ENCODE peak calls at places on chromosome 18, in nine cellular contexts. One of them, this sample, is unnamed.

GRCh38 chr18:24126155-24126947 is 12.5 kb upstream of the CABYR start:
- DNase-seq in stimulated activated CD8-positive, alpha-beta memory T cell treated with anti-CD3 and anti-CD28 coated beads, Interleukin-15, amount 100 ng/mL, for 24 hours: no peak
- DNase-seq in uterus: no peak
- DNase-seq in head of caudate nucleus: no peak
- DNase-seq in stimulated activated CD4-positive, alpha-beta T cell treated with anti-CD3 and anti-CD28 coated beads, TNF-alpha, amount 100 ng/mL, for 48 hours: no peak
- DNase-seq in cardiac septum: no peak
- DNase-seq in skeletal muscle cell: no peak
- DNase-seq in cerebellar cortex: no peak
- DNase-seq in SW480: no peak
- DNase-seq in this sample: no peak

GRCh38 chr18:5294113-5294617 is 1.4 kb downstream of the ZBTB14 start:
- DNase-seq in stimulated activated CD8-positive, alpha-beta memory T cell treated with anti-CD3 and anti-CD28 coated beads, Interleukin-15, amount 100 ng/mL, for 24 hours: peak; percentile 29
- DNase-seq in uterus: peak; percentile 52
- DNase-seq in head of caudate nucleus: no peak
- DNase-seq in stimulated activated CD4-positive, alpha-beta T cell treated with anti-CD3 and anti-CD28 coated beads, TNF-alpha, amount 100 ng/mL, for 48 hours: peak; percentile 29
- DNase-seq in cardiac septum: peak; percentile 77
- DNase-seq in skeletal muscle cell: no peak
- DNase-seq in cerebellar cortex: peak; percentile 56
- DNase-seq in SW480: peak; percentile 27
- DNase-seq in this sample: no peak

GRCh38 chr18:10661333-10661732 is 135.5 kb downstream of the NAPG start:
- DNase-seq in stimulated activated CD8-positive, alpha-beta memory T cell treated with anti-CD3 and anti-CD28 coated beads, Interleukin-15, amount 100 ng/mL, for 24 hours: no peak
- DNase-seq in uterus: no peak
- DNase-seq in head of caudate nucleus: no peak
- DNase-seq in stimulated activated CD4-positive, alpha-beta T cell treated with anti-CD3 and anti-CD28 coated beads, TNF-alpha, amount 100 ng/mL, for 48 hours: no peak
- DNase-seq in cardiac septum: no peak
- DNase-seq in skeletal muscle cell: peak; percentile 43
- DNase-seq in cerebellar cortex: no peak
- DNase-seq in SW480: peak; percentile 9
- DNase-seq in this sample: no peak

GRCh38 chr18:79371536-79372210 is 24.1 kb upstream of the NFATC1 start:
- DNase-seq in stimulated activated CD8-positive, alpha-beta memory T cell treated with anti-CD3 and anti-CD28 coated beads, Interleukin-15, amount 100 ng/mL, for 24 hours: no peak
- DNase-seq in uterus: no peak
- DNase-seq in head of caudate nucleus: no peak
- DNase-seq in stimulated activated CD4-positive, alpha-beta T cell treated with anti-CD3 and anti-CD28 coated beads, TNF-alpha, amount 100 ng/mL, for 48 hours: no peak
- DNase-seq in cardiac septum: peak; percentile 71
- DNase-seq in skeletal muscle cell: no peak
- DNase-seq in cerebellar cortex: no peak
- DNase-seq in SW480: no peak
- DNase-seq in this sample: no peak

GRCh38 chr18:64219511-64219910 is 70.6 kb upstream of the LINC00305 start:
- DNase-seq in stimulated activated CD8-positive, alpha-beta memory T cell treated with anti-CD3 and anti-CD28 coated beads, Interleukin-15, amount 100 ng/mL, for 24 hours: no peak
- DNase-seq in uterus: no peak
- DNase-seq in head of caudate nucleus: no peak
- DNase-seq in stimulated activated CD4-positive, alpha-beta T cell treated with anti-CD3 and anti-CD28 coated beads, TNF-alpha, amount 100 ng/mL, for 48 hours: no peak
- DNase-seq in cardiac septum: no peak
- DNase-seq in skeletal muscle cell: no peak
- DNase-seq in cerebellar cortex: no peak
- DNase-seq in SW480: no peak
- DNase-seq in this sample: no peak

GRCh38 chr18:362914-363295 is 95.1 kb upstream of the THOC1 start:
- DNase-seq in stimulated activated CD8-positive, alpha-beta memory T cell treated with anti-CD3 and anti-CD28 coated beads, Interleukin-15, amount 100 ng/mL, for 24 hours: no peak
- DNase-seq in uterus: no peak
- DNase-seq in head of caudate nucleus: no peak
- DNase-seq in stimulated activated CD4-positive, alpha-beta T cell treated with anti-CD3 and anti-CD28 coated beads, TNF-alpha, amount 100 ng/mL, for 48 hours: no peak
- DNase-seq in cardiac septum: no peak
- DNase-seq in skeletal muscle cell: peak; percentile 10
- DNase-seq in cerebellar cortex: no peak
- DNase-seq in SW480: no peak
- DNase-seq in this sample: no peak

GRCh38 chr18:67599277-67599676 is 82.8 kb upstream of the DSEL start:
- DNase-seq in stimulated activated CD8-positive, alpha-beta memory T cell treated with anti-CD3 and anti-CD28 coated beads, Interleukin-15, amount 100 ng/mL, for 24 hours: no peak
- DNase-seq in uterus: no peak
- DNase-seq in head of caudate nucleus: peak; percentile 46
- DNase-seq in stimulated activated CD4-positive, alpha-beta T cell treated with anti-CD3 and anti-CD28 coated beads, TNF-alpha, amount 100 ng/mL, for 48 hours: no peak
- DNase-seq in cardiac septum: no peak
- DNase-seq in skeletal muscle cell: peak; percentile 28
- DNase-seq in cerebellar cortex: no peak
- DNase-seq in SW480: no peak
- DNase-seq in this sample: no peak

GRCh38 chr18:49838381-49838780 is 25.0 kb upstream of the ACAA2 start:
- DNase-seq in stimulated activated CD8-positive, alpha-beta memory T cell treated with anti-CD3 and anti-CD28 coated beads, Interleukin-15, amount 100 ng/mL, for 24 hours: no peak
- DNase-seq in uterus: no peak
- DNase-seq in head of caudate nucleus: no peak
- DNase-seq in stimulated activated CD4-positive, alpha-beta T cell treated with anti-CD3 and anti-CD28 coated beads, TNF-alpha, amount 100 ng/mL, for 48 hours: no peak
- DNase-seq in cardiac septum: no peak
- DNase-seq in skeletal muscle cell: no peak
- DNase-seq in cerebellar cortex: no peak
- DNase-seq in SW480: no peak
- DNase-seq in this sample: no peak

GRCh38 chr18:48475635-48476549 is 62.9 kb upstream of the CTIF start:
- DNase-seq in stimulated activated CD8-positive, alpha-beta memory T cell treated with anti-CD3 and anti-CD28 coated beads, Interleukin-15, amount 100 ng/mL, for 24 hours: no peak
- DNase-seq in uterus: peak; percentile 44
- DNase-seq in head of caudate nucleus: peak; percentile 71
- DNase-seq in stimulated activated CD4-positive, alpha-beta T cell treated with anti-CD3 and anti-CD28 coated beads, TNF-alpha, amount 100 ng/mL, for 48 hours: no peak
- DNase-seq in cardiac septum: no peak
- DNase-seq in skeletal muscle cell: peak; percentile 40
- DNase-seq in cerebellar cortex: peak; percentile 87
- DNase-seq in SW480: peak; percentile 61
- DNase-seq in this sample: no peak

GRCh38 chr18:8889479-8889878 is 184.1 kb downstream of the MTCL1 start:
- DNase-seq in stimulated activated CD8-positive, alpha-beta memory T cell treated with anti-CD3 and anti-CD28 coated beads, Interleukin-15, amount 100 ng/mL, for 24 hours: no peak
- DNase-seq in uterus: no peak
- DNase-seq in head of caudate nucleus: no peak
- DNase-seq in stimulated activated CD4-positive, alpha-beta T cell treated with anti-CD3 and anti-CD28 coated beads, TNF-alpha, amount 100 ng/mL, for 48 hours: no peak
- DNase-seq in cardiac septum: no peak
- DNase-seq in skeletal muscle cell: no peak
- DNase-seq in cerebellar cortex: no peak
- DNase-seq in SW480: no peak
- DNase-seq in this sample: no peak

GRCh38 chr18:30583768-30584167 is 458.8 kb downstream of the DSC3 start:
- DNase-seq in stimulated activated CD8-positive, alpha-beta memory T cell treated with anti-CD3 and anti-CD28 coated beads, Interleukin-15, amount 100 ng/mL, for 24 hours: no peak
- DNase-seq in uterus: no peak
- DNase-seq in head of caudate nucleus: no peak
- DNase-seq in stimulated activated CD4-positive, alpha-beta T cell treated with anti-CD3 and anti-CD28 coated beads, TNF-alpha, amount 100 ng/mL, for 48 hours: no peak
- DNase-seq in cardiac septum: no peak
- DNase-seq in skeletal muscle cell: no peak
- DNase-seq in cerebellar cortex: no peak
- DNase-seq in SW480: no peak
- DNase-seq in this sample: no peak

GRCh38 chr18:78892201-78892600 is 87.4 kb upstream of the SALL3 start:
- DNase-seq in stimulated activated CD8-positive, alpha-beta memory T cell treated with anti-CD3 and anti-CD28 coated beads, Interleukin-15, amount 100 ng/mL, for 24 hours: no peak
- DNase-seq in uterus: no peak
- DNase-seq in head of caudate nucleus: no peak
- DNase-seq in stimulated activated CD4-positive, alpha-beta T cell treated with anti-CD3 and anti-CD28 coated beads, TNF-alpha, amount 100 ng/mL, for 48 hours: no peak
- DNase-seq in cardiac septum: no peak
- DNase-seq in skeletal muscle cell: no peak
- DNase-seq in cerebellar cortex: no peak
- DNase-seq in SW480: no peak
- DNase-seq in this sample: no peak

GRCh38 chr18:29176681-29177080 is 999.8 kb upstream of the CDH2 start:
- DNase-seq in stimulated activated CD8-positive, alpha-beta memory T cell treated with anti-CD3 and anti-CD28 coated beads, Interleukin-15, amount 100 ng/mL, for 24 hours: no peak
- DNase-seq in uterus: no peak
- DNase-seq in head of caudate nucleus: no peak
- DNase-seq in stimulated activated CD4-positive, alpha-beta T cell treated with anti-CD3 and anti-CD28 coated beads, TNF-alpha, amount 100 ng/mL, for 48 hours: no peak
- DNase-seq in cardiac septum: no peak
- DNase-seq in skeletal muscle cell: no peak
- DNase-seq in cerebellar cortex: no peak
- DNase-seq in SW480: no peak
- DNase-seq in this sample: no peak

GRCh38 chr18:28078298-28078697 is 98.6 kb downstream of the CDH2 start:
- DNase-seq in stimulated activated CD8-positive, alpha-beta memory T cell treated with anti-CD3 and anti-CD28 coated beads, Interleukin-15, amount 100 ng/mL, for 24 hours: no peak
- DNase-seq in uterus: no peak
- DNase-seq in head of caudate nucleus: no peak
- DNase-seq in stimulated activated CD4-positive, alpha-beta T cell treated with anti-CD3 and anti-CD28 coated beads, TNF-alpha, amount 100 ng/mL, for 48 hours: no peak
- DNase-seq in cardiac septum: no peak
- DNase-seq in skeletal muscle cell: no peak
- DNase-seq in cerebellar cortex: no peak
- DNase-seq in SW480: no peak
- DNase-seq in this sample: no peak

GRCh38 chr18:61209802-61210201 is 123.4 kb upstream of the CDH20 start:
- DNase-seq in stimulated activated CD8-positive, alpha-beta memory T cell treated with anti-CD3 and anti-CD28 coated beads, Interleukin-15, amount 100 ng/mL, for 24 hours: no peak
- DNase-seq in uterus: no peak
- DNase-seq in head of caudate nucleus: no peak
- DNase-seq in stimulated activated CD4-positive, alpha-beta T cell treated with anti-CD3 and anti-CD28 coated beads, TNF-alpha, amount 100 ng/mL, for 48 hours: no peak
- DNase-seq in cardiac septum: no peak
- DNase-seq in skeletal muscle cell: no peak
- DNase-seq in cerebellar cortex: peak; percentile 9
- DNase-seq in SW480: no peak
- DNase-seq in this sample: no peak

GRCh38 chr18:78610179-78610578 is 369.4 kb upstream of the SALL3 start:
- DNase-seq in stimulated activated CD8-positive, alpha-beta memory T cell treated with anti-CD3 and anti-CD28 coated beads, Interleukin-15, amount 100 ng/mL, for 24 hours: no peak
- DNase-seq in uterus: no peak
- DNase-seq in head of caudate nucleus: no peak
- DNase-seq in stimulated activated CD4-positive, alpha-beta T cell treated with anti-CD3 and anti-CD28 coated beads, TNF-alpha, amount 100 ng/mL, for 48 hours: no peak
- DNase-seq in cardiac septum: no peak
- DNase-seq in skeletal muscle cell: no peak
- DNase-seq in cerebellar cortex: no peak
- DNase-seq in SW480: no peak
- DNase-seq in this sample: no peak

GRCh38 chr18:26488417-26489009 is 59.8 kb downstream of the KCTD1 start:
- DNase-seq in stimulated activated CD8-positive, alpha-beta memory T cell treated with anti-CD3 and anti-CD28 coated beads, Interleukin-15, amount 100 ng/mL, for 24 hours: no peak
- DNase-seq in uterus: no peak
- DNase-seq in head of caudate nucleus: no peak
- DNase-seq in stimulated activated CD4-positive, alpha-beta T cell treated with anti-CD3 and anti-CD28 coated beads, TNF-alpha, amount 100 ng/mL, for 48 hours: no peak
- DNase-seq in cardiac septum: no peak
- DNase-seq in skeletal muscle cell: no peak
- DNase-seq in cerebellar cortex: no peak
- DNase-seq in SW480: no peak
- DNase-seq in this sample: no peak

GRCh38 chr18:8745355-8746014 is 40.1 kb downstream of the MTCL1 start:
- DNase-seq in stimulated activated CD8-positive, alpha-beta memory T cell treated with anti-CD3 and anti-CD28 coated beads, Interleukin-15, amount 100 ng/mL, for 24 hours: no peak
- DNase-seq in uterus: no peak
- DNase-seq in head of caudate nucleus: no peak
- DNase-seq in stimulated activated CD4-positive, alpha-beta T cell treated with anti-CD3 and anti-CD28 coated beads, TNF-alpha, amount 100 ng/mL, for 48 hours: no peak
- DNase-seq in cardiac septum: no peak
- DNase-seq in skeletal muscle cell: peak; percentile 37
- DNase-seq in cerebellar cortex: no peak
- DNase-seq in SW480: no peak
- DNase-seq in this sample: no peak

GRCh38 chr18:55592572-55592971 is 4.6 kb upstream of the TCF4 start:
- DNase-seq in stimulated activated CD8-positive, alpha-beta memory T cell treated with anti-CD3 and anti-CD28 coated beads, Interleukin-15, amount 100 ng/mL, for 24 hours: no peak
- DNase-seq in uterus: no peak
- DNase-seq in head of caudate nucleus: no peak
- DNase-seq in stimulated activated CD4-positive, alpha-beta T cell treated with anti-CD3 and anti-CD28 coated beads, TNF-alpha, amount 100 ng/mL, for 48 hours: no peak
- DNase-seq in cardiac septum: no peak
- DNase-seq in skeletal muscle cell: no peak
- DNase-seq in cerebellar cortex: no peak
- DNase-seq in SW480: no peak
- DNase-seq in this sample: no peak

GRCh38 chr18:51212606-51213005 is 15.1 kb upstream of the MEX3C start:
- DNase-seq in stimulated activated CD8-positive, alpha-beta memory T cell treated with anti-CD3 and anti-CD28 coated beads, Interleukin-15, amount 100 ng/mL, for 24 hours: no peak
- DNase-seq in uterus: no peak
- DNase-seq in head of caudate nucleus: no peak
- DNase-seq in stimulated activated CD4-positive, alpha-beta T cell treated with anti-CD3 and anti-CD28 coated beads, TNF-alpha, amount 100 ng/mL, for 48 hours: no peak
- DNase-seq in cardiac septum: no peak
- DNase-seq in skeletal muscle cell: no peak
- DNase-seq in cerebellar cortex: no peak
- DNase-seq in SW480: no peak
- DNase-seq in this sample: no peak

GRCh38 chr18:35862115-35862640 is 110.3 kb upstream of the RMP24 start:
- DNase-seq in stimulated activated CD8-positive, alpha-beta memory T cell treated with anti-CD3 and anti-CD28 coated beads, Interleukin-15, amount 100 ng/mL, for 24 hours: no peak
- DNase-seq in uterus: no peak
- DNase-seq in head of caudate nucleus: no peak
- DNase-seq in stimulated activated CD4-positive, alpha-beta T cell treated with anti-CD3 and anti-CD28 coated beads, TNF-alpha, amount 100 ng/mL, for 48 hours: no peak
- DNase-seq in cardiac septum: no peak
- DNase-seq in skeletal muscle cell: no peak
- DNase-seq in cerebellar cortex: no peak
- DNase-seq in SW480: no peak
- DNase-seq in this sample: no peak

This sample was measured in cortex of kidney.